ENCODE peak calls at places on chromosomes 3 and 15, in ten cellular contexts. G is NCI-H345, S is H7, B is hypothalamus, V is posterior vena cava, A is HTR-8/SVneo, H is T-helper 1 cell, P is RCC 7860, L is left cardiac atrium, R is lung. J is an unnamed sample.

GRCh38 chr15:63277044-63277892 is at the start of gene APH1B:
- DNase-seq in G (peak), S (peak), B (peak), V (peak), A (peak), H (peak), P (peak), L (peak), R (peak), J (peak)

GRCh38 chr3:98999675-99000074 is 98.2 kb upstream of the DCBLD2 start:
- DNase-seq in G (no peak), S (no peak), B (no peak), V (no peak), A (no peak), H (no peak), P (no peak), L (no peak), R (no peak), J (no peak)

GRCh38 chr15:63044645-63045437 is 2.3 kb downstream of the TPM1 start:
- DNase-seq in G (no peak), S (peak), B (no peak), V (no peak), A (peak), H (no peak), P (peak), L (no peak), R (no peak), J (peak)

GRCh38 chr3:118573922-118574321 is 460.7 kb downstream of the IGSF11 start:
- DNase-seq in G (no peak), S (no peak), B (no peak), V (no peak), A (no peak), H (no peak), P (no peak), L (no peak), R (no peak), J (no peak)

GRCh38 chr15:76341366-76342045 is 4.9 kb downstream of the ISL2 start:
- DNase-seq in G (peak), S (peak), B (no peak), V (no peak), A (no peak), H (no peak), P (no peak), L (no peak), R (no peak), J (peak)

GRCh38 chr3:119841808-119842471 is 60.0 kb downstream of the NR1I2 start:
- DNase-seq in G (no peak), S (no peak), B (no peak), V (no peak), A (no peak), H (no peak), P (no peak), L (no peak), R (no peak), J (no peak)

GRCh38 chr3:34012102-34012461 is 213.7 kb downstream of the PDCD6IP start:
- DNase-seq in G (peak), S (no peak), B (no peak), V (no peak), A (peak), H (no peak), P (peak), L (no peak), R (no peak), J (no peak)

GRCh38 chr15:35751421-35752133 is 205.6 kb upstream of the DPH6 start:
- DNase-seq in G (peak), S (peak), B (peak), V (peak), A (peak), H (no peak), P (peak), L (peak), R (peak), J (peak)

GRCh38 chr15:45650889-45651525 is 16.2 kb downstream of the SQOR start:
- DNase-seq in G (no peak), S (no peak), B (no peak), V (no peak), A (no peak), H (no peak), P (no peak), L (no peak), R (no peak), J (no peak)

GRCh38 chr15:63792584-63792983 is 41.2 kb downstream of the HERC1 start:
- DNase-seq in G (no peak), S (no peak), B (no peak), V (no peak), A (no peak), H (no peak), P (no peak), L (no peak), R (no peak), J (no peak)

GRCh38 chr15:77032052-77032646 is 37.2 kb downstream of the PSTPIP1 start:
- DNase-seq in G (no peak), S (peak), B (no peak), V (peak), A (no peak), H (no peak), P (no peak), L (peak), R (no peak), J (no peak)

GRCh38 chr3:132047209-132047608 is 12.4 kb upstream of the CPNE4 start:
- DNase-seq in G (no peak), S (no peak), B (no peak), V (no peak), A (no peak), H (no peak), P (no peak), L (no peak), R (no peak), J (no peak)

GRCh38 chr15:92091155-92091734 is 237.7 kb downstream of the SLCO3A1 start:
- DNase-seq in G (peak), S (peak), B (peak), V (no peak), A (peak), H (no peak), P (no peak), L (peak), R (no peak), J (peak)

GRCh38 chr3:118607915-118608820 is 426.5 kb downstream of the IGSF11 start:
- DNase-seq in G (no peak), S (no peak), B (no peak), V (peak), A (no peak), H (no peak), P (no peak), L (no peak), R (no peak), J (no peak)

GRCh38 chr15:96916750-96917149 is 586.2 kb downstream of the NR2F2 start:
- DNase-seq in G (no peak), S (no peak), B (no peak), V (no peak), A (no peak), H (no peak), P (no peak), L (no peak), R (no peak), J (no peak)

GRCh38 chr3:40858364-40859115 is 333.8 kb downstream of the ZNF621 start:
- DNase-seq in G (no peak), S (no peak), B (no peak), V (no peak), A (no peak), H (no peak), P (no peak), L (no peak), R (no peak), J (no peak)

GRCh38 chr3:127408684-127409420 is 121.0 kb upstream of the PRR20G start:
- DNase-seq in G (no peak), S (peak), B (no peak), V (peak), A (no peak), H (no peak), P (no peak), L (no peak), R (no peak), J (peak)

GRCh38 chr3:65641041-65641440 is 397.7 kb downstream of the MAGI1 start:
- DNase-seq in G (no peak), S (no peak), B (no peak), V (no peak), A (no peak), H (no peak), P (no peak), L (no peak), R (no peak), J (peak)

GRCh38 chr3:73729969-73730440 is 105.3 kb upstream of the PDZRN3 start:
- DNase-seq in G (no peak), S (no peak), B (no peak), V (no peak), A (no peak), H (no peak), P (no peak), L (no peak), R (peak), J (no peak)

GRCh38 chr3:13702226-13702820 is 153.4 kb downstream of the FBLN2 start:
- DNase-seq in G (no peak), S (no peak), B (no peak), V (peak), A (no peak), H (no peak), P (no peak), L (no peak), R (no peak), J (no peak)

GRCh38 chr15:27955087-27955486 is 144.0 kb downstream of the OCA2 start:
- DNase-seq in G (no peak), S (no peak), B (no peak), V (no peak), A (no peak), H (no peak), P (no peak), L (no peak), R (no peak), J (no peak)

GRCh38 chr3:42490243-42490642 is 12.2 kb upstream of the VIPR1 start:
- DNase-seq in G (no peak), S (no peak), B (no peak), V (no peak), A (no peak), H (no peak), P (no peak), L (no peak), R (peak), J (no peak)

GRCh38 chr3:64399205-64399800 is 174.0 kb upstream of the PRICKLE2 start:
- DNase-seq in G (peak), S (peak), B (no peak), V (no peak), A (peak), H (no peak), P (peak), L (peak), R (no peak), J (peak)

GRCh38 chr15:75307778-75308390 is 25.2 kb downstream of the GOLGA6D start:
- DNase-seq in G (peak), S (peak), B (peak), V (no peak), A (peak), H (no peak), P (peak), L (no peak), R (peak), J (peak)

GRCh38 chr3:13698498-13698897 is 149.6 kb downstream of the FBLN2 start:
- DNase-seq in G (peak), S (peak), B (no peak), V (no peak), A (no peak), H (no peak), P (no peak), L (no peak), R (no peak), J (peak)

GRCh38 chr15:31328425-31328998 is 1.9 kb downstream of the KLF13 start:
- DNase-seq in G (no peak), S (peak), B (peak), V (no peak), A (no peak), H (peak), P (no peak), L (no peak), R (no peak), J (no peak)

GRCh38 chr15:88450125-88450798 is 16.9 kb downstream of the MRPL46 start:
- DNase-seq in G (peak), S (peak), B (peak), V (no peak), A (peak), H (peak), P (peak), L (peak), R (peak), J (peak)

GRCh38 chr15:100060276-100060926 is 281.4 kb downstream of the ADAMTS17 start:
- DNase-seq in G (no peak), S (no peak), B (no peak), V (no peak), A (peak), H (no peak), P (no peak), L (no peak), R (no peak), J (no peak)

GRCh38 chr3:112793311-112794081 is 53.2 kb downstream of the CD200R1L start:
- DNase-seq in G (no peak), S (no peak), B (no peak), V (no peak), A (no peak), H (no peak), P (no peak), L (no peak), R (no peak), J (no peak)

GRCh38 chr15:25060996-25061620 is 106.3 kb downstream of the SNRPN start:
- DNase-seq in G (no peak), S (no peak), B (no peak), V (peak), A (no peak), H (no peak), P (no peak), L (no peak), R (no peak), J (no peak)

GRCh38 chr3:172582712-172583111 is 59.5 kb upstream of the TNFSF10 start:
- DNase-seq in G (no peak), S (no peak), B (no peak), V (no peak), A (no peak), H (no peak), P (no peak), L (no peak), R (no peak), J (no peak)

GRCh38 chr3:171204942-171205341 is 178.4 kb upstream of the SLC2A2 start:
- DNase-seq in G (no peak), S (no peak), B (no peak), V (no peak), A (no peak), H (no peak), P (no peak), L (no peak), R (no peak), J (no peak)

GRCh38 chr3:150227839-150228238 is 180.3 kb upstream of the TSC22D2 start:
- DNase-seq in G (peak), S (peak), B (no peak), V (no peak), A (peak), H (no peak), P (peak), L (peak), R (no peak), J (peak)

GRCh38 chr3:38723569-38724391 is 74.3 kb upstream of the SCN5A start:
- DNase-seq in G (no peak), S (no peak), B (no peak), V (no peak), A (no peak), H (no peak), P (no peak), L (peak), R (no peak), J (no peak)

J was measured in GM23338.